ENCODE peak calls at places on chromosomes 5 and 9, in four cellular contexts. One of them, this sample, is unnamed.

GRCh38 chr9:89428901-89429890 is 68.7 kb downstream of the SEMA4D start:
- DNase-seq in NCI-H1417: no peak
- DNase-seq in dorsolateral prefrontal cortex: no peak
- DNase-seq in CD8-positive, alpha-beta memory T cell: peak; percentile 51
- DNase-seq in this sample: no peak

GRCh38 chr5:6583049-6583880 is 49.6 kb downstream of the NSUN2 start:
- DNase-seq in NCI-H1417: no peak
- DNase-seq in dorsolateral prefrontal cortex: peak; percentile 50
- DNase-seq in CD8-positive, alpha-beta memory T cell: no peak
- DNase-seq in this sample: no peak

GRCh38 chr5:122515709-122516431 is 203.8 kb downstream of the SNCAIP start:
- DNase-seq in NCI-H1417: peak; percentile 52
- DNase-seq in dorsolateral prefrontal cortex: no peak
- DNase-seq in CD8-positive, alpha-beta memory T cell: no peak
- DNase-seq in this sample: peak; percentile 74

GRCh38 chr5:63878788-63879187 is 83.5 kb downstream of the HTR1A start:
- DNase-seq in NCI-H1417: no peak
- DNase-seq in dorsolateral prefrontal cortex: no peak
- DNase-seq in CD8-positive, alpha-beta memory T cell: no peak
- DNase-seq in this sample: no peak

GRCh38 chr5:166074839-166075481 is 2216.5 kb upstream of the WWC1 start:
- DNase-seq in NCI-H1417: no peak
- DNase-seq in dorsolateral prefrontal cortex: no peak
- DNase-seq in CD8-positive, alpha-beta memory T cell: no peak
- DNase-seq in this sample: no peak

GRCh38 chr5:42090162-42090561 is 165.1 kb downstream of the FBXO4 start:
- DNase-seq in NCI-H1417: no peak
- DNase-seq in dorsolateral prefrontal cortex: no peak
- DNase-seq in CD8-positive, alpha-beta memory T cell: no peak
- DNase-seq in this sample: no peak

GRCh38 chr9:77922587-77922986 is 109.0 kb downstream of the GNAQ start:
- DNase-seq in NCI-H1417: no peak
- DNase-seq in dorsolateral prefrontal cortex: no peak
- DNase-seq in CD8-positive, alpha-beta memory T cell: no peak
- DNase-seq in this sample: no peak

GRCh38 chr9:92747459-92748232 is 17.0 kb downstream of the BICD2 start:
- DNase-seq in NCI-H1417: no peak
- DNase-seq in dorsolateral prefrontal cortex: no peak
- DNase-seq in CD8-positive, alpha-beta memory T cell: no peak
- DNase-seq in this sample: no peak

GRCh38 chr5:127386557-127386956 is 96.0 kb downstream of the MEGF10 start:
- DNase-seq in NCI-H1417: no peak
- DNase-seq in dorsolateral prefrontal cortex: no peak
- DNase-seq in CD8-positive, alpha-beta memory T cell: no peak
- DNase-seq in this sample: peak; percentile 77

GRCh38 chr5:82942083-82942881 is 134.9 kb downstream of the TMEM167A start:
- DNase-seq in NCI-H1417: no peak
- DNase-seq in dorsolateral prefrontal cortex: no peak
- DNase-seq in CD8-positive, alpha-beta memory T cell: no peak
- DNase-seq in this sample: no peak

GRCh38 chr5:177405805-177406204 is 3.6 kb downstream of the F12 start:
- DNase-seq in NCI-H1417: no peak
- DNase-seq in dorsolateral prefrontal cortex: no peak
- DNase-seq in CD8-positive, alpha-beta memory T cell: no peak
- DNase-seq in this sample: no peak

GRCh38 chr9:23728736-23729135 is 97.3 kb downstream of the ELAVL2 start:
- DNase-seq in NCI-H1417: no peak
- DNase-seq in dorsolateral prefrontal cortex: no peak
- DNase-seq in CD8-positive, alpha-beta memory T cell: no peak
- DNase-seq in this sample: no peak

GRCh38 chr9:17229945-17230560 is 95.2 kb downstream of the CNTLN start:
- DNase-seq in NCI-H1417: no peak
- DNase-seq in dorsolateral prefrontal cortex: no peak
- DNase-seq in CD8-positive, alpha-beta memory T cell: no peak
- DNase-seq in this sample: no peak

GRCh38 chr9:36903541-36904435 is 130.3 kb downstream of the PAX5 start:
- DNase-seq in NCI-H1417: no peak
- DNase-seq in dorsolateral prefrontal cortex: no peak
- DNase-seq in CD8-positive, alpha-beta memory T cell: no peak
- DNase-seq in this sample: no peak